ENCODE peak calls at places on chromosomes 7 and 10, in six cellular contexts. One of them, this sample, is unnamed.

GRCh38 chr7:116041615-116042014 is 11.1 kb upstream of the TFEC start:
- DNase-seq in hippocampal formation: no peak
- DNase-seq in HFFc6: no peak
- DNase-seq in aorta: no peak
- DNase-seq in NCI-H1092 treated with DMSO at 0.1 percent for 48 hours: no peak
- DNase-seq in IMR-90: no peak
- DNase-seq in this sample: no peak

GRCh38 chr7:75889826-75890225 is 11.0 kb downstream of the RHBDD2 start:
- DNase-seq in hippocampal formation: no peak
- DNase-seq in HFFc6: no peak
- DNase-seq in aorta: no peak
- DNase-seq in NCI-H1092 treated with DMSO at 0.1 percent for 48 hours: no peak
- DNase-seq in IMR-90: peak
- DNase-seq in this sample: no peak

GRCh38 chr7:101644879-101645278 is 15.8 kb upstream of the MYL10 start:
- DNase-seq in hippocampal formation: no peak
- DNase-seq in HFFc6: no peak
- DNase-seq in aorta: no peak
- DNase-seq in NCI-H1092 treated with DMSO at 0.1 percent for 48 hours: no peak
- DNase-seq in IMR-90: no peak
- DNase-seq in this sample: no peak

GRCh38 chr7:30684351-30684750 is 2.1 kb upstream of the CRHR2 start:
- DNase-seq in hippocampal formation: no peak
- DNase-seq in HFFc6: no peak
- DNase-seq in aorta: no peak
- DNase-seq in NCI-H1092 treated with DMSO at 0.1 percent for 48 hours: no peak
- DNase-seq in IMR-90: no peak
- DNase-seq in this sample: no peak

GRCh38 chr7:36775673-36776072 is 51.4 kb upstream of the AOAH start:
- DNase-seq in hippocampal formation: no peak
- DNase-seq in HFFc6: no peak
- DNase-seq in aorta: no peak
- DNase-seq in NCI-H1092 treated with DMSO at 0.1 percent for 48 hours: no peak
- DNase-seq in IMR-90: no peak
- DNase-seq in this sample: no peak

GRCh38 chr10:35300063-35300699 is 36.1 kb upstream of the CCNY start:
- DNase-seq in hippocampal formation: peak
- DNase-seq in HFFc6: peak
- DNase-seq in aorta: peak
- DNase-seq in NCI-H1092 treated with DMSO at 0.1 percent for 48 hours: no peak
- DNase-seq in IMR-90: peak
- DNase-seq in this sample: no peak

GRCh38 chr10:130757821-130758489 is 553.6 kb downstream of the TCERG1L start:
- DNase-seq in hippocampal formation: no peak
- DNase-seq in HFFc6: no peak
- DNase-seq in aorta: peak
- DNase-seq in NCI-H1092 treated with DMSO at 0.1 percent for 48 hours: no peak
- DNase-seq in IMR-90: no peak
- DNase-seq in this sample: no peak

GRCh38 chr7:31000161-31000693 is 36.5 kb downstream of the GHRHR start:
- DNase-seq in hippocampal formation: no peak
- DNase-seq in HFFc6: no peak
- DNase-seq in aorta: no peak
- DNase-seq in NCI-H1092 treated with DMSO at 0.1 percent for 48 hours: no peak
- DNase-seq in IMR-90: no peak
- DNase-seq in this sample: no peak

GRCh38 chr10:37821237-37821636 is 36.2 kb downstream of the ZNF248 start:
- DNase-seq in hippocampal formation: no peak
- DNase-seq in HFFc6: no peak
- DNase-seq in aorta: no peak
- DNase-seq in NCI-H1092 treated with DMSO at 0.1 percent for 48 hours: no peak
- DNase-seq in IMR-90: no peak
- DNase-seq in this sample: no peak

GRCh38 chr10:121519901-121520500 is 78.2 kb downstream of the FGFR2 start:
- DNase-seq in hippocampal formation: no peak
- DNase-seq in HFFc6: no peak
- DNase-seq in aorta: no peak
- DNase-seq in NCI-H1092 treated with DMSO at 0.1 percent for 48 hours: no peak
- DNase-seq in IMR-90: no peak
- DNase-seq in this sample: no peak

GRCh38 chr7:4809091-4809591 is 33.7 kb downstream of the AP5Z1 start:
- DNase-seq in hippocampal formation: peak
- DNase-seq in HFFc6: no peak
- DNase-seq in aorta: peak
- DNase-seq in NCI-H1092 treated with DMSO at 0.1 percent for 48 hours: no peak
- DNase-seq in IMR-90: no peak
- DNase-seq in this sample: no peak

GRCh38 chr7:104137971-104138370 is 69.8 kb downstream of the ORC5 start:
- DNase-seq in hippocampal formation: no peak
- DNase-seq in HFFc6: peak
- DNase-seq in aorta: no peak
- DNase-seq in NCI-H1092 treated with DMSO at 0.1 percent for 48 hours: no peak
- DNase-seq in IMR-90: peak
- DNase-seq in this sample: no peak

GRCh38 chr7:138105216-138105615 is 29.0 kb downstream of the AKR1D1 start:
- DNase-seq in hippocampal formation: no peak
- DNase-seq in HFFc6: no peak
- DNase-seq in aorta: no peak
- DNase-seq in NCI-H1092 treated with DMSO at 0.1 percent for 48 hours: no peak
- DNase-seq in IMR-90: no peak
- DNase-seq in this sample: no peak

GRCh38 chr10:71138126-71138860 is 74.1 kb upstream of the UNC5B start:
- DNase-seq in hippocampal formation: no peak
- DNase-seq in HFFc6: no peak
- DNase-seq in aorta: no peak
- DNase-seq in NCI-H1092 treated with DMSO at 0.1 percent for 48 hours: peak
- DNase-seq in IMR-90: no peak
- DNase-seq in this sample: no peak

GRCh38 chr10:45602082-45602730 is 70.4 kb downstream of the ZFAND4 start:
- DNase-seq in hippocampal formation: no peak
- DNase-seq in HFFc6: peak
- DNase-seq in aorta: no peak
- DNase-seq in NCI-H1092 treated with DMSO at 0.1 percent for 48 hours: no peak
- DNase-seq in IMR-90: peak
- DNase-seq in this sample: no peak

GRCh38 chr7:119720541-119720940 is 552.4 kb upstream of the KCND2 start:
- DNase-seq in hippocampal formation: no peak
- DNase-seq in HFFc6: peak
- DNase-seq in aorta: no peak
- DNase-seq in NCI-H1092 treated with DMSO at 0.1 percent for 48 hours: no peak
- DNase-seq in IMR-90: peak
- DNase-seq in this sample: no peak

GRCh38 chr10:99285846-99286245 is 43.3 kb upstream of the CNNM1 start:
- DNase-seq in hippocampal formation: no peak
- DNase-seq in HFFc6: peak
- DNase-seq in aorta: no peak
- DNase-seq in NCI-H1092 treated with DMSO at 0.1 percent for 48 hours: no peak
- DNase-seq in IMR-90: peak
- DNase-seq in this sample: no peak

GRCh38 chr7:45623157-45623556 is 49.0 kb downstream of the ADCY1 start:
- DNase-seq in hippocampal formation: no peak
- DNase-seq in HFFc6: no peak
- DNase-seq in aorta: no peak
- DNase-seq in NCI-H1092 treated with DMSO at 0.1 percent for 48 hours: no peak
- DNase-seq in IMR-90: no peak
- DNase-seq in this sample: no peak

GRCh38 chr7:47405921-47406765 is 175.8 kb downstream of the TNS3 start:
- DNase-seq in hippocampal formation: peak
- DNase-seq in HFFc6: no peak
- DNase-seq in aorta: peak
- DNase-seq in NCI-H1092 treated with DMSO at 0.1 percent for 48 hours: no peak
- DNase-seq in IMR-90: peak
- DNase-seq in this sample: no peak

GRCh38 chr10:118496525-118496924 is 98.9 kb downstream of the PRLHR start:
- DNase-seq in hippocampal formation: no peak
- DNase-seq in HFFc6: no peak
- DNase-seq in aorta: no peak
- DNase-seq in NCI-H1092 treated with DMSO at 0.1 percent for 48 hours: no peak
- DNase-seq in IMR-90: no peak
- DNase-seq in this sample: no peak

GRCh38 chr10:100725041-100725440 is 20.3 kb upstream of the PAX2 start:
- DNase-seq in hippocampal formation: no peak
- DNase-seq in HFFc6: no peak
- DNase-seq in aorta: no peak
- DNase-seq in NCI-H1092 treated with DMSO at 0.1 percent for 48 hours: no peak
- DNase-seq in IMR-90: peak
- DNase-seq in this sample: no peak

GRCh38 chr10:11396311-11396960 is 215.0 kb downstream of the USP6NL start:
- DNase-seq in hippocampal formation: no peak
- DNase-seq in HFFc6: no peak
- DNase-seq in aorta: no peak
- DNase-seq in NCI-H1092 treated with DMSO at 0.1 percent for 48 hours: no peak
- DNase-seq in IMR-90: no peak
- DNase-seq in this sample: no peak

GRCh38 chr7:155852426-155853301 is 40.4 kb upstream of the SHH start:
- DNase-seq in hippocampal formation: no peak
- DNase-seq in HFFc6: no peak
- DNase-seq in aorta: no peak
- DNase-seq in NCI-H1092 treated with DMSO at 0.1 percent for 48 hours: no peak
- DNase-seq in IMR-90: no peak
- DNase-seq in this sample: no peak

GRCh38 chr7:105680505-105681187 is 99.4 kb upstream of the EFCAB10 start:
- DNase-seq in hippocampal formation: no peak
- DNase-seq in HFFc6: no peak
- DNase-seq in aorta: no peak
- DNase-seq in NCI-H1092 treated with DMSO at 0.1 percent for 48 hours: no peak
- DNase-seq in IMR-90: no peak
- DNase-seq in this sample: no peak

GRCh38 chr10:63007112-63007511 is 126.0 kb upstream of the NRBF2 start:
- DNase-seq in hippocampal formation: no peak
- DNase-seq in HFFc6: no peak
- DNase-seq in aorta: no peak
- DNase-seq in NCI-H1092 treated with DMSO at 0.1 percent for 48 hours: no peak
- DNase-seq in IMR-90: no peak
- DNase-seq in this sample: no peak